ENCODE peak calls at places on chromosomes 2 and 18, in eight cellular contexts. One of them, this sample, is unnamed. For H3K36me3 and H3K27me3, the result is how much of the 10 kb centered on the place peaks cover.

GRCh38 chr2:61793389-61793836 is 60.4 kb downstream of the FAM161A start:
- DNase-seq in brain microvascular endothelial cell: peak
- DNase-seq in right lobe of liver: peak
- DNase-seq in breast epithelium: no peak
- DNase-seq in HepG2: peak
- DNase-seq in cardiac muscle cell: peak
- DNase-seq in upper lobe of left lung: peak
- DNase-seq in psoas muscle: peak
- DNase-seq in this sample: peak

GRCh38 chr2:101616411-101616810 is 81.1 kb upstream of the MAP4K4 start:
- DNase-seq in brain microvascular endothelial cell: peak
- DNase-seq in right lobe of liver: no peak
- DNase-seq in breast epithelium: no peak
- DNase-seq in HepG2: no peak
- DNase-seq in cardiac muscle cell: peak
- DNase-seq in upper lobe of left lung: peak
- DNase-seq in psoas muscle: no peak
- DNase-seq in this sample: no peak

GRCh38 chr18:77106331-77106730 is 26.3 kb downstream of the MBP start:
- DNase-seq in brain microvascular endothelial cell: no peak
- DNase-seq in right lobe of liver: no peak
- DNase-seq in breast epithelium: no peak
- DNase-seq in HepG2: no peak
- DNase-seq in cardiac muscle cell: peak
- DNase-seq in upper lobe of left lung: no peak
- DNase-seq in psoas muscle: no peak
- DNase-seq in this sample: no peak

GRCh38 chr2:29392774-29393173 is 277.6 kb downstream of the CLIP4 start:
- DNase-seq in brain microvascular endothelial cell: no peak
- DNase-seq in right lobe of liver: no peak
- DNase-seq in breast epithelium: no peak
- DNase-seq in HepG2: no peak
- DNase-seq in cardiac muscle cell: no peak
- DNase-seq in upper lobe of left lung: no peak
- DNase-seq in psoas muscle: no peak
- DNase-seq in this sample: no peak

GRCh38 chr18:74613390-74613789 is 15.7 kb downstream of the ZNF407 start:
- DNase-seq in brain microvascular endothelial cell: no peak
- DNase-seq in right lobe of liver: no peak
- DNase-seq in breast epithelium: no peak
- DNase-seq in HepG2: no peak
- DNase-seq in cardiac muscle cell: no peak
- DNase-seq in upper lobe of left lung: no peak
- DNase-seq in psoas muscle: no peak
- DNase-seq in this sample: no peak

GRCh38 chr2:120734930-120735611 is 597 bp upstream of the GLI2 start:
- DNase-seq in brain microvascular endothelial cell: no peak
- DNase-seq in right lobe of liver: no peak
- DNase-seq in breast epithelium: no peak
- DNase-seq in HepG2: no peak
- DNase-seq in cardiac muscle cell: peak
- DNase-seq in upper lobe of left lung: peak
- DNase-seq in psoas muscle: no peak
- DNase-seq in this sample: no peak

GRCh38 chr2:144143294-144144092 is 376.4 kb downstream of the ZEB2 start:
- DNase-seq in brain microvascular endothelial cell: no peak
- DNase-seq in right lobe of liver: no peak
- DNase-seq in breast epithelium: no peak
- DNase-seq in HepG2: no peak
- DNase-seq in cardiac muscle cell: no peak
- DNase-seq in upper lobe of left lung: no peak
- DNase-seq in psoas muscle: no peak
- DNase-seq in this sample: no peak

GRCh38 chr18:1914489-1914888 is 656.8 kb downstream of the METTL4 start:
- DNase-seq in brain microvascular endothelial cell: no peak
- DNase-seq in right lobe of liver: no peak
- DNase-seq in breast epithelium: no peak
- DNase-seq in HepG2: peak
- DNase-seq in cardiac muscle cell: peak
- DNase-seq in upper lobe of left lung: no peak
- DNase-seq in psoas muscle: no peak
- DNase-seq in this sample: no peak

GRCh38 chr2:47767880-47768609 is 14.9 kb upstream of the MSH6 start:
- DNase-seq in brain microvascular endothelial cell: peak
- DNase-seq in right lobe of liver: peak
- DNase-seq in breast epithelium: peak
- DNase-seq in HepG2: peak
- DNase-seq in cardiac muscle cell: peak
- DNase-seq in upper lobe of left lung: peak
- DNase-seq in psoas muscle: peak
- DNase-seq in this sample: peak

GRCh38 chr2:120722603-120723421 is 12.9 kb upstream of the GLI2 start:
- DNase-seq in brain microvascular endothelial cell: peak
- DNase-seq in right lobe of liver: no peak
- DNase-seq in breast epithelium: no peak
- DNase-seq in HepG2: peak
- DNase-seq in cardiac muscle cell: peak
- DNase-seq in upper lobe of left lung: no peak
- DNase-seq in psoas muscle: no peak
- DNase-seq in this sample: peak

GRCh38 chr18:77069482-77069881 is 63.1 kb downstream of the MBP start:
- DNase-seq in brain microvascular endothelial cell: no peak
- DNase-seq in right lobe of liver: no peak
- DNase-seq in breast epithelium: no peak
- DNase-seq in HepG2: no peak
- DNase-seq in cardiac muscle cell: no peak
- DNase-seq in upper lobe of left lung: no peak
- DNase-seq in psoas muscle: no peak
- DNase-seq in this sample: no peak

GRCh38 chr2:178306351-178307073 is 112.2 kb downstream of the OSBPL6 start:
- DNase-seq in brain microvascular endothelial cell: peak
- DNase-seq in right lobe of liver: peak
- DNase-seq in breast epithelium: no peak
- DNase-seq in HepG2: peak
- DNase-seq in cardiac muscle cell: peak
- DNase-seq in upper lobe of left lung: no peak
- DNase-seq in psoas muscle: no peak
- DNase-seq in this sample: peak

GRCh38 chr2:30365201-30365600 is 81.8 kb upstream of the LCLAT1 start:
- DNase-seq in brain microvascular endothelial cell: no peak
- DNase-seq in right lobe of liver: no peak
- DNase-seq in breast epithelium: no peak
- DNase-seq in HepG2: no peak
- DNase-seq in cardiac muscle cell: no peak
- DNase-seq in upper lobe of left lung: no peak
- DNase-seq in psoas muscle: no peak
- DNase-seq in this sample: no peak

GRCh38 chr2:7010376-7010775 is 93.2 kb downstream of the RNF144A start:
- DNase-seq in brain microvascular endothelial cell: peak
- DNase-seq in right lobe of liver: no peak
- DNase-seq in breast epithelium: no peak
- DNase-seq in HepG2: no peak
- DNase-seq in cardiac muscle cell: peak
- DNase-seq in upper lobe of left lung: no peak
- DNase-seq in psoas muscle: no peak
- DNase-seq in this sample: no peak

GRCh38 chr2:144695661-144696060 is 175.7 kb upstream of the ZEB2 start:
- DNase-seq in brain microvascular endothelial cell: no peak
- DNase-seq in right lobe of liver: no peak
- DNase-seq in breast epithelium: no peak
- DNase-seq in HepG2: no peak
- DNase-seq in cardiac muscle cell: no peak
- DNase-seq in upper lobe of left lung: no peak
- DNase-seq in psoas muscle: no peak
- DNase-seq in this sample: no peak

GRCh38 chr18:79805926-79806487 is 8.3 kb downstream of the KCNG2 start:
- DNase-seq in brain microvascular endothelial cell: no peak
- DNase-seq in right lobe of liver: no peak
- DNase-seq in breast epithelium: no peak
- DNase-seq in HepG2: no peak
- DNase-seq in cardiac muscle cell: no peak
- DNase-seq in upper lobe of left lung: peak
- DNase-seq in psoas muscle: no peak
- DNase-seq in this sample: no peak

GRCh38 chr2:138787053-138787666 is 7.0 kb upstream of the NXPH2 start:
- DNase-seq in brain microvascular endothelial cell: peak
- DNase-seq in right lobe of liver: no peak
- DNase-seq in breast epithelium: no peak
- DNase-seq in HepG2: peak
- DNase-seq in cardiac muscle cell: peak
- DNase-seq in upper lobe of left lung: no peak
- DNase-seq in psoas muscle: no peak
- DNase-seq in this sample: no peak

GRCh38 chr18:32095571-32096229 is 4.0 kb downstream of the RNF138 start:
- DNase-seq in brain microvascular endothelial cell: no peak
- DNase-seq in right lobe of liver: no peak
- DNase-seq in breast epithelium: no peak
- DNase-seq in HepG2: peak
- DNase-seq in cardiac muscle cell: no peak
- DNase-seq in upper lobe of left lung: no peak
- DNase-seq in psoas muscle: no peak
- DNase-seq in this sample: no peak

GRCh38 chr18:577606-578005 is 2.6 kb upstream of the CETN1 start:
- DNase-seq in brain microvascular endothelial cell: no peak
- DNase-seq in right lobe of liver: no peak
- DNase-seq in breast epithelium: no peak
- DNase-seq in HepG2: peak
- DNase-seq in cardiac muscle cell: peak
- DNase-seq in upper lobe of left lung: no peak
- DNase-seq in psoas muscle: no peak
- DNase-seq in this sample: no peak

DNA sequence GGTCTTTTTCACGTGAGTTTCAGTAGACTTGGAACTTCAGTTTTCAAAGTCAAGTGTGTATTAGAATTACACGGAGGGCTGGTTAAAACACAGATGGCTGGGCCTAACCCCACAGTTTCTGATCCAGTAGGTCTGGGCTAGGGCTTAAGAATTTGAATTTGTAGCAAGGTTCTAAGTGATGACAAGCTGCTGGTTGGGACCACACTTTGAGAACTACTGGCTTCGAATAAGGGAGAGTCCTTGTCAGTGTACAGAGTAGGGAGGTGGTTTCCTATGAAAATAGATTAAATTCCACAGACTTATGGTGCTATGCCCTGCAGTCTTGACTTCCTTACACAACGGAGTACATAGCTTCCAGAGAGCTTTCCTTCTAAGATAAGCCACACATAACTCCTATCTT is 4.5 kb downstream of the RHOB start:
- DNase-seq in brain microvascular endothelial cell: peak
- DNase-seq in right lobe of liver: no peak
- DNase-seq in breast epithelium: no peak
- DNase-seq in HepG2: no peak
- DNase-seq in cardiac muscle cell: peak
- DNase-seq in upper lobe of left lung: no peak
- DNase-seq in psoas muscle: no peak
- DNase-seq in this sample: no peak
- H3K4me3 ChIP-seq in brain microvascular endothelial cell: no peak
- H3K4me3 ChIP-seq in right lobe of liver: no peak
- H3K4me3 ChIP-seq in breast epithelium: peak
- H3K4me3 ChIP-seq in HepG2: no peak
- H3K4me3 ChIP-seq in cardiac muscle cell: no peak
- H3K4me3 ChIP-seq in upper lobe of left lung: no peak
- H3K4me3 ChIP-seq in psoas muscle: no peak
- H3K4me3 ChIP-seq in this sample: no peak

GRCh38 chr2:202278036-202278760 is 12.6 kb downstream of the NOP58 start:
- DNase-seq in brain microvascular endothelial cell: peak
- DNase-seq in right lobe of liver: no peak
- DNase-seq in breast epithelium: no peak
- DNase-seq in HepG2: peak
- DNase-seq in cardiac muscle cell: peak
- DNase-seq in upper lobe of left lung: no peak
- DNase-seq in psoas muscle: no peak
- DNase-seq in this sample: no peak
- H3K36me3 ChIP-seq in brain microvascular endothelial cell: under half
- H3K36me3 ChIP-seq in right lobe of liver: under half
- H3K36me3 ChIP-seq in breast epithelium: under half
- H3K36me3 ChIP-seq in HepG2: under half
- H3K36me3 ChIP-seq in cardiac muscle cell: under half
- H3K36me3 ChIP-seq in upper lobe of left lung: under half
- H3K36me3 ChIP-seq in psoas muscle: half or more
- H3K36me3 ChIP-seq in this sample: half or more

DNA sequence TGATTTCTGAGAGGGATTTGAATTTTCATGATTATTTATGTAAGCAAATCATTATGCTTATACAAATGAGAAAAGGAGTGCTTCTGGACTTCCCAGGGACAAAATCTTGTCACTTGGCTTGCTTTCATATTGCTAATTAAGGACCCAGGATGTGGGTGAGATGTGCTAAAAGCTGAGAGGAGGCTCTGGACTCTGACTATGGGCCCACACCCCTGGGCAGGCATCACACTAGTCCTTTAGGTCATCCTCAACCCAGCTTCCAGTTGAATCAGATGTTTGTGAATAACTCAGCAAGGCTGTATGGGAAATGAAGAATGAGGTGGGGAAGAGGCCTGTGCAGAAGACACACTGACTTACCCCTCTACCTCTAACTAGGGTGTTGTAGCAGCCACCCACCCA is 11.9 kb downstream of the IL1B start:
- DNase-seq in brain microvascular endothelial cell: no peak
- DNase-seq in right lobe of liver: no peak
- DNase-seq in breast epithelium: no peak
- DNase-seq in HepG2: no peak
- DNase-seq in cardiac muscle cell: no peak
- DNase-seq in upper lobe of left lung: no peak
- DNase-seq in psoas muscle: no peak
- DNase-seq in this sample: peak
- H3K27me3 ChIP-seq in brain microvascular endothelial cell: under half
- H3K27me3 ChIP-seq in right lobe of liver: under half
- H3K27me3 ChIP-seq in breast epithelium: under half
- H3K27me3 ChIP-seq in HepG2: under half
- H3K27me3 ChIP-seq in cardiac muscle cell: under half
- H3K27me3 ChIP-seq in upper lobe of left lung: under half
- H3K27me3 ChIP-seq in psoas muscle: under half
- H3K27me3 ChIP-seq in this sample: under half

GRCh38 chr2:68281988-68282387 is 29.7 kb upstream of the PPP3R1 start:
- DNase-seq in brain microvascular endothelial cell: no peak
- DNase-seq in right lobe of liver: no peak
- DNase-seq in breast epithelium: no peak
- DNase-seq in HepG2: no peak
- DNase-seq in cardiac muscle cell: no peak
- DNase-seq in upper lobe of left lung: no peak
- DNase-seq in psoas muscle: no peak
- DNase-seq in this sample: no peak

GRCh38 chr2:68287580-68288441 is 31.9 kb downstream of the CNRIP1 start:
- DNase-seq in brain microvascular endothelial cell: no peak
- DNase-seq in right lobe of liver: peak
- DNase-seq in breast epithelium: no peak
- DNase-seq in HepG2: no peak
- DNase-seq in cardiac muscle cell: peak
- DNase-seq in upper lobe of left lung: peak
- DNase-seq in psoas muscle: no peak
- DNase-seq in this sample: no peak

GRCh38 chr2:68280846-68281245 is 28.5 kb upstream of the PPP3R1 start:
- DNase-seq in brain microvascular endothelial cell: no peak
- DNase-seq in right lobe of liver: no peak
- DNase-seq in breast epithelium: no peak
- DNase-seq in HepG2: no peak
- DNase-seq in cardiac muscle cell: no peak
- DNase-seq in upper lobe of left lung: no peak
- DNase-seq in psoas muscle: no peak
- DNase-seq in this sample: no peak

GRCh38 chr2:68282814-68283812 is 30.8 kb upstream of the PPP3R1 start:
- DNase-seq in brain microvascular endothelial cell: peak
- DNase-seq in right lobe of liver: no peak
- DNase-seq in breast epithelium: no peak
- DNase-seq in HepG2: peak
- DNase-seq in cardiac muscle cell: peak
- DNase-seq in upper lobe of left lung: no peak
- DNase-seq in psoas muscle: no peak
- DNase-seq in this sample: no peak

GRCh38 chr2:68284896-68285295 is 32.6 kb upstream of the PPP3R1 start:
- DNase-seq in brain microvascular endothelial cell: no peak
- DNase-seq in right lobe of liver: no peak
- DNase-seq in breast epithelium: no peak
- DNase-seq in HepG2: no peak
- DNase-seq in cardiac muscle cell: peak
- DNase-seq in upper lobe of left lung: no peak
- DNase-seq in psoas muscle: peak
- DNase-seq in this sample: peak
- H3K4me3 ChIP-seq in brain microvascular endothelial cell: no peak
- H3K4me3 ChIP-seq in right lobe of liver: no peak
- H3K4me3 ChIP-seq in breast epithelium: no peak
- H3K4me3 ChIP-seq in HepG2: no peak
- H3K4me3 ChIP-seq in cardiac muscle cell: no peak
- H3K4me3 ChIP-seq in upper lobe of left lung: no peak
- H3K4me3 ChIP-seq in psoas muscle: no peak
- H3K4me3 ChIP-seq in this sample: no peak